ENCODE peak calls at places on chromosomes 11 and 22, in seven cellular contexts. U is psoas muscle; H is HFF-Myc; R is A549; C is stimulated activated CD8-positive, alpha-beta memory T cell treated with anti-CD3 and anti-CD28 coated beads, Interleukin-15, amount 100 ng/mL, for 24 hours; I is NCI-H1048; E is nephron progenitor cell. Y is an unnamed sample.

GRCh38 chr11:114063149-114063828 is 3.8 kb downstream of the ZBTB16 start:
- DNase-seq in U (peak), H (no peak), R (no peak), C (no peak), I (no peak), E (no peak), Y (no peak)

GRCh38 chr22:42437488-42438292 is 5.5 kb upstream of the NFAM1 start:
- DNase-seq in U (peak), H (no peak), R (peak), C (peak), I (no peak), E (peak), Y (no peak)

GRCh38 chr11:118572914-118573550 is 823 bp downstream of the ARCN1 start:
- DNase-seq in U (no peak), H (no peak), R (peak), C (no peak), I (no peak), E (no peak), Y (no peak)

GRCh38 chr11:115185507-115185906 is 318.7 kb downstream of the CADM1 start:
- DNase-seq in U (no peak), H (no peak), R (no peak), C (no peak), I (no peak), E (no peak), Y (no peak)

GRCh38 chr11:17722000-17722643 is 2.8 kb downstream of the MYOD1 start:
- DNase-seq in U (peak), H (no peak), R (peak), C (no peak), I (no peak), E (peak), Y (no peak)

GRCh38 chr11:44681698-44682097 is 45.1 kb upstream of the TSPAN18 start:
- DNase-seq in U (no peak), H (no peak), R (no peak), C (no peak), I (no peak), E (no peak), Y (no peak)

GRCh38 chr11:61923166-61924015 is 6.0 kb upstream of the RAB3IL1 start:
- DNase-seq in U (peak), H (peak), R (no peak), C (no peak), I (no peak), E (peak), Y (peak)

GRCh38 chr11:134537296-134537695 is 125.3 kb upstream of the B3GAT1 start:
- DNase-seq in U (peak), H (no peak), R (no peak), C (no peak), I (no peak), E (no peak), Y (no peak)

GRCh38 chr11:18650859-18651557 is 16.9 kb upstream of the SPTY2D1 start:
- DNase-seq in U (no peak), H (peak), R (no peak), C (no peak), I (no peak), E (no peak), Y (no peak)

GRCh38 chr11:18757742-18758294 is 31.8 kb upstream of the IGSF22 start:
- DNase-seq in U (no peak), H (no peak), R (no peak), C (no peak), I (no peak), E (no peak), Y (no peak)

GRCh38 chr11:8100605-8101004 is 19.6 kb downstream of the TUB start:
- DNase-seq in U (no peak), H (no peak), R (no peak), C (no peak), I (no peak), E (no peak), Y (no peak)

GRCh38 chr22:39266398-39267030 is 21.7 kb upstream of the PDGFB start:
- DNase-seq in U (no peak), H (no peak), R (no peak), C (no peak), I (no peak), E (no peak), Y (no peak)

GRCh38 chr22:49599691-49600451 is 227.8 kb downstream of the BRD1 start:
- DNase-seq in U (peak), H (no peak), R (no peak), C (no peak), I (no peak), E (no peak), Y (no peak)

GRCh38 chr22:39311592-39312400 is 7.6 kb downstream of the RPL3 start:
- DNase-seq in U (no peak), H (no peak), R (no peak), C (no peak), I (no peak), E (no peak), Y (no peak)

GRCh38 chr22:31742682-31743081 is 7.2 kb downstream of the PRR14L start:
- DNase-seq in U (no peak), H (no peak), R (no peak), C (no peak), I (no peak), E (no peak), Y (no peak)

GRCh38 chr22:46352691-46353386 is 17.3 kb downstream of the TRMU start:
- DNase-seq in U (peak), H (peak), R (peak), C (no peak), I (no peak), E (no peak), Y (no peak)

GRCh38 chr11:111918390-111919256 is at the start of gene C11orf52:
- DNase-seq in U (peak), H (no peak), R (no peak), C (no peak), I (peak), E (peak), Y (no peak)

GRCh38 chr22:36818010-36818642 is 1.3 kb upstream of the PVALB start:
- DNase-seq in U (no peak), H (no peak), R (no peak), C (no peak), I (no peak), E (no peak), Y (no peak)

GRCh38 chr11:123450593-123450992 is 20.5 kb downstream of the GRAMD1B start:
- DNase-seq in U (no peak), H (no peak), R (no peak), C (no peak), I (no peak), E (no peak), Y (no peak)

GRCh38 chr11:68269414-68270081 is 2.2 kb downstream of the C11orf24 start:
- DNase-seq in U (no peak), H (no peak), R (no peak), C (no peak), I (no peak), E (no peak), Y (no peak)

GRCh38 chr11:19959697-19960096 is 200.6 kb downstream of the DBX1 start:
- DNase-seq in U (no peak), H (no peak), R (no peak), C (no peak), I (no peak), E (no peak), Y (no peak)

GRCh38 chr11:123185326-123185725 is 9.7 kb downstream of the CLMP start:
- DNase-seq in U (no peak), H (no peak), R (no peak), C (no peak), I (no peak), E (peak), Y (no peak)

GRCh38 chr11:11555228-11555627 is 66.6 kb downstream of the GALNT18 start:
- DNase-seq in U (peak), H (no peak), R (no peak), C (no peak), I (no peak), E (peak), Y (no peak)

GRCh38 chr11:63937713-63938480 is 905 bp upstream of the NAA40 start:
- DNase-seq in U (no peak), H (no peak), R (peak), C (no peak), I (no peak), E (peak), Y (no peak)

GRCh38 chr11:66976048-66976467 is 954 bp downstream of the C11orf86 start:
- DNase-seq in U (no peak), H (no peak), R (no peak), C (no peak), I (no peak), E (peak), Y (no peak)